ENCODE peak calls at places on chromosome 14, in ten cellular contexts. R is H1, C is HepG2, A is K562, Q is A549, P is ovary, Y is GM12878, X is SK-N-SH, V is tibial nerve, U is stomach. Z is an unnamed sample. For H3K4me1, the result is how much of the 10 kb centered on the place peaks cover.

GRCh38 chr14:87131879-87132278 is 861.1 kb downstream of the GALC start:
- DNase-seq in R (no peak), C (no peak), A (no peak), Q (no peak), P (no peak), Y (no peak), X (no peak), V (no peak), U (no peak), Z (no peak)

GRCh38 chr14:91348861-91349465 is 68.7 kb downstream of the CCDC88C start:
- DNase-seq in R (no peak), C (no peak), A (peak), Q (no peak), P (no peak), Y (no peak), X (no peak), V (no peak), U (no peak), Z (no peak)

GRCh38 chr14:37275963-37276362 is 78.2 kb downstream of the MIPOL1 start:
- DNase-seq in R (no peak), C (no peak), A (no peak), Q (no peak), P (no peak), Y (no peak), X (no peak), V (no peak), U (no peak), Z (no peak)

GRCh38 chr14:47619397-47619796 is 56.0 kb downstream of the MDGA2 start:
- DNase-seq in R (no peak), C (no peak), A (no peak), Q (no peak), P (no peak), Y (no peak), X (no peak), V (no peak), U (no peak), Z (no peak)

GRCh38 chr14:96206461-96206860 is 1.8 kb downstream of the BDKRB2 start:
- DNase-seq in R (no peak), C (no peak), A (no peak), Q (no peak), P (no peak), Y (no peak), X (no peak), V (no peak), U (no peak), Z (no peak)

GRCh38 chr14:39217214-39217879 is 16.4 kb upstream of the MIA2 start:
- DNase-seq in R (no peak), C (no peak), A (no peak), Q (peak), P (no peak), Y (no peak), X (no peak), V (no peak), U (no peak), Z (no peak)

GRCh38 chr14:75812592-75812991 is 151.5 kb downstream of the TTLL5 start:
- DNase-seq in R (no peak), C (no peak), A (no peak), Q (no peak), P (no peak), Y (no peak), X (no peak), V (no peak), U (no peak), Z (no peak)

GRCh38 chr14:90846511-90846910 is 30.3 kb upstream of the TTC7B start:
- DNase-seq in R (no peak), C (no peak), A (no peak), Q (no peak), P (no peak), Y (no peak), X (no peak), V (no peak), U (no peak), Z (no peak)

GRCh38 chr14:103628684-103629502 is at the start of gene KLC1:
- DNase-seq in R (no peak), C (no peak), A (peak), Q (peak), P (peak), Y (no peak), X (peak), V (peak), U (peak), Z (peak)

GRCh38 chr14:75069811-75070145 is 337 bp downstream of the ZC2HC1C start:
- DNase-seq in R (no peak), C (peak), A (no peak), Q (no peak), P (no peak), Y (no peak), X (no peak), V (no peak), U (no peak), Z (no peak)

GRCh38 chr14:106200539-106201310 is 674.3 kb downstream of the TMEM121 start:
- DNase-seq in R (no peak), C (no peak), A (no peak), Q (no peak), P (no peak), Y (no peak), X (no peak), V (no peak), U (no peak), Z (no peak)

GRCh38 chr14:102947321-102948103 is 25.0 kb downstream of the AMN start:
- DNase-seq in R (no peak), C (no peak), A (no peak), Q (no peak), P (no peak), Y (no peak), X (no peak), V (no peak), U (no peak), Z (no peak)

GRCh38 chr14:73239463-73240241 is 2.3 kb downstream of the PAPLN start:
- DNase-seq in R (no peak), C (no peak), A (no peak), Q (no peak), P (peak), Y (no peak), X (peak), V (peak), U (no peak), Z (no peak)

GRCh38 chr14:22814945-22815713 is at the start of gene SLC7A7:
- DNase-seq in R (no peak), C (no peak), A (no peak), Q (peak), P (no peak), Y (no peak), X (no peak), V (no peak), U (no peak), Z (no peak)

GRCh38 chr14:24365600-24366374 is 2.2 kb upstream of the NFATC4 start:
- DNase-seq in R (peak), C (peak), A (no peak), Q (peak), P (peak), Y (peak), X (peak), V (peak), U (peak), Z (peak)

GRCh38 chr14:106605548-106606448 is 1079.4 kb downstream of the TMEM121 start:
- DNase-seq in R (no peak), C (peak), A (peak), Q (peak), P (no peak), Y (peak), X (peak), V (no peak), U (peak), Z (peak)

GRCh38 chr14:91899213-91899612 is 31.9 kb upstream of the TC2N start:
- DNase-seq in R (no peak), C (no peak), A (no peak), Q (peak), P (no peak), Y (no peak), X (no peak), V (no peak), U (peak), Z (no peak)

DNA sequence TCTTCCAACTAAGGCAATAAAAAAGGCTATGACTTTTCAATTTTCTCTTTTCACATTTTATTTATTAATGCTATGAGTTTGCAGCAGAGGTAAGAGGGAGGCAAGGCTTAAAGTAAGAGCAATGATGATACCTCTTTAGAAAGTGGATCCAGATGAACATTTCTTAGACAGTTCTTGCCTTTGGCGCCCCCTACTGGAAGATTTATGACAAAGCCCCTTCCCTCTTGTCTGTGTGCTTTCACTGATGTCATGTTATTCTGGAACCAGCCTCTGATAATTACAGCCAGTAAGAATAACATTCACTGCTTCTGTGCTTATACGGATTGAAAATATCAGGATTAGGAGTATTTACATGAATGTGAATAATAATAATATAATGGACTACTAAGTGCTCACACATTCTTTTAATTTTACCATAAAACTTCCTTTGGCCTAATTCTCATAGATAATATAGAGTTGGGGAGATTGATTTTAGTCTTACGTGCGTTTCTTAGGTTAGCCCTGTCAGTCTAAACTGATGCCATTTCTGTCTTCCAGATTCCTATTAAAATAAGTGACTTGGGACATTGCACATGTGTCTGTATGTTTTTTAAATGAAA is 1929.9 kb upstream of the SEL1L start:
- DNase-seq in R (peak), C (peak), A (peak), Q (peak), P (no peak), Y (no peak), X (peak), V (no peak), U (peak), Z (no peak)
- TF ChIP-seq CTCF in R (peak), C (peak), A (peak), Q (peak), P (no peak), Y (peak), X (peak), V (peak), U (no peak), Z (peak)

GRCh38 chr14:52146504-52146903 is 77.6 kb upstream of the NID2 start:
- DNase-seq in R (no peak), C (no peak), A (no peak), Q (no peak), P (no peak), Y (no peak), X (no peak), V (no peak), U (no peak), Z (no peak)

GRCh38 chr14:52148371-52148770 is 79.5 kb upstream of the NID2 start:
- DNase-seq in R (no peak), C (no peak), A (no peak), Q (no peak), P (no peak), Y (no peak), X (no peak), V (no peak), U (no peak), Z (no peak)

GRCh38 chr14:52142504-52142903 is 73.6 kb upstream of the NID2 start:
- DNase-seq in R (no peak), C (no peak), A (no peak), Q (no peak), P (peak), Y (no peak), X (no peak), V (no peak), U (no peak), Z (no peak)
- TF ChIP-seq EP300 in R (no peak), C (no peak), A (no peak), Q (no peak), P (no peak), Y (no peak), X (no peak), V (no peak), U (no peak), Z (no peak)

GRCh38 chr14:68548194-68549056 is 244.4 kb downstream of the ZFP36L1 start:
- DNase-seq in R (no peak), C (no peak), A (no peak), Q (peak), P (peak), Y (no peak), X (peak), V (peak), U (peak), Z (peak)
- H3K4me1 ChIP-seq in R (under half), C (under half), A (under half), Q (half or more), P (under half), Y (under half), X (under half), V (half or more), U (half or more), Z (half or more)

GRCh38 chr14:77603654-77604270 is 12.7 kb downstream of the SPTLC2 start:
- DNase-seq in R (no peak), C (peak), A (peak), Q (peak), P (no peak), Y (no peak), X (peak), V (no peak), U (no peak), Z (no peak)
- TF ChIP-seq CTCF in R (no peak), C (peak), A (peak), Q (peak), P (no peak), Y (peak), X (peak), V (no peak), U (no peak), Z (no peak)

GRCh38 chr14:95134304-95134933 is 22.9 kb downstream of the DICER1 start:
- DNase-seq in R (no peak), C (no peak), A (no peak), Q (no peak), P (no peak), Y (no peak), X (no peak), V (no peak), U (no peak), Z (no peak)
- TF ChIP-seq EP300 in R (no peak), C (no peak), A (no peak), Q (no peak), P (no peak), Y (no peak), X (no peak), V (no peak), U (no peak), Z (no peak)

GRCh38 chr14:77007975-77008421 is 20.5 kb downstream of the IRF2BPL start:
- DNase-seq in R (no peak), C (no peak), A (no peak), Q (no peak), P (no peak), Y (no peak), X (no peak), V (no peak), U (peak), Z (no peak)

GRCh38 chr14:77009014-77009413 is 19.5 kb downstream of the IRF2BPL start:
- DNase-seq in R (no peak), C (no peak), A (no peak), Q (no peak), P (no peak), Y (no peak), X (no peak), V (no peak), U (no peak), Z (no peak)

GRCh38 chr14:77007339-77007974 is 21.1 kb downstream of the IRF2BPL start:
- DNase-seq in R (no peak), C (no peak), A (no peak), Q (no peak), P (no peak), Y (no peak), X (no peak), V (no peak), U (no peak), Z (no peak)

GRCh38 chr14:77006127-77006526 is 22.4 kb downstream of the IRF2BPL start:
- DNase-seq in R (no peak), C (no peak), A (no peak), Q (no peak), P (no peak), Y (no peak), X (no peak), V (no peak), U (no peak), Z (no peak)

GRCh38 chr14:77008541-77008940 is 20.0 kb downstream of the IRF2BPL start:
- DNase-seq in R (no peak), C (no peak), A (no peak), Q (no peak), P (no peak), Y (no peak), X (no peak), V (no peak), U (no peak), Z (no peak)
- H3K4me1 ChIP-seq in R (under half), C (half or more), A (under half), Q (under half), P (under half), Y (under half), X (under half), V (under half), U (half or more), Z (under half)

GRCh38 chr14:67331368-67332125 is 28.1 kb downstream of the ATP6V1D start:
- DNase-seq in R (no peak), C (no peak), A (no peak), Q (no peak), P (no peak), Y (no peak), X (no peak), V (no peak), U (no peak), Z (no peak)

GRCh38 chr14:67332468-67332867 is 27.1 kb downstream of the ATP6V1D start:
- DNase-seq in R (no peak), C (no peak), A (no peak), Q (no peak), P (no peak), Y (no peak), X (no peak), V (no peak), U (no peak), Z (no peak)

DNA sequence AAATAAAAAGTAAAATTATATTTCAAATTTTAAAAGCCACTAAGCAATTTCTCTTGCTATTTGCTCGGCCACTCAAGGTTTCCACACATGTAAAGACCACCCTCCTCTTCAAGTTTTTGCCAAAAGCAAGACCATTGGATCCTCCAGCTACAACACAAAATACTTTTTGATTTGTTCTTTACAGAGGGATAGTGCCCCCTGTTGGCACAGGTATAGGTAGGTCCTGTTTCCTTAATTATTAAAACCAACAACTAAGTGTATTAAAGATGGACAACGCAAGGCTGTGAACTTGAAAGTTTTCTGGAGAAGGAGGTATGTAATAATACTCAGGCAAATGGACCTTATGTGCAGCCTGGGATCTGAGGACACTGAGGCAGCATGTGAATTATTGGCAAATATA is 23.8 kb downstream of the ATP6V1D start:
- DNase-seq in R (no peak), C (peak), A (peak), Q (peak), P (no peak), Y (no peak), X (peak), V (no peak), U (no peak), Z (no peak)
- TF ChIP-seq CTCF in R (peak), C (peak), A (peak), Q (peak), P (no peak), Y (peak), X (peak), V (no peak), U (no peak), Z (no peak)

DNA sequence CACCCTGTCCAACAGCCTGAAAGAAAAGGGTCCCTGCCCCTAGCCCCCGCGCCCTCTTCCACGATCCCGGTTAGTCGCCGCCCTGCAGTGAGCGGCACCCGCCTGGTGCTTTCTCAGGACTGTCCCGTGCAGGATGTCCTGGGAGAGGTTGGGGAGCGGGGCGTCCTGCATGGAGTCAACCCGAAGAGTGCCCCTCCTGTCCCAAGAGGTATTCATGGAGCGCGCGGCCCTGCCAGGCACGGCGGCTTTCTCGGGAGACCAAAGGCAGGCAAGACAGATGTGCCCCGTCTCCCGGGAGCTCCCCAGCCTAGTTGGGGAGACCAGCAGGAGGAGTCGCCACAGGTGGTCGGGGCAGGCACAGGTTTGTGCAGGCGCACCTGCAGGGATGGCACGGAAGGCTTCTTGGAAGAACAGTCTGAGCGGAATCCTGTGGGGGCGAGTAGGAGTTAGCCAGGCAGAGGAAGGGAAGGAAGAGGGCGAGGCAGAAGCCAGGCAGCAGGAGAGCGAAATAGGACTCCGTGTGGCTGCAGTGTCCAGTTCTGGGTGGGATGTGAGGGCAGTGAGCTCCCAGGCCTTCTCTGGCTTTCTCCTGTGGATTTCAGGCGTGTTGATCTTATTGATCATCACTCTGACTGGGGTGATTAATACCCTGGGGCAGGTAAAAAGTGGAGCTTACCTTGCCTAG is 723 bp downstream of the SIVA1 start:
- DNase-seq in R (no peak), C (no peak), A (no peak), Q (no peak), P (no peak), Y (no peak), X (no peak), V (no peak), U (no peak), Z (no peak)
- TF ChIP-seq EP300 in R (no peak), C (no peak), A (no peak), Q (no peak), P (no peak), Y (no peak), X (no peak), V (no peak), U (no peak), Z (no peak)

GRCh38 chr14:33567003-33567735 is 383.7 kb downstream of the EGLN3 start:
- DNase-seq in R (no peak), C (peak), A (no peak), Q (no peak), P (no peak), Y (no peak), X (no peak), V (no peak), U (no peak), Z (no peak)
- H3K4me1 ChIP-seq in R (under half), C (under half), A (under half), Q (under half), P (under half), Y (under half), X (under half), V (under half), U (under half), Z (under half)

GRCh38 chr14:70045715-70046535 is 142.8 kb downstream of the SLC8A3 start:
- DNase-seq in R (peak), C (peak), A (peak), Q (peak), P (no peak), Y (no peak), X (peak), V (no peak), U (peak), Z (no peak)
- TF ChIP-seq CTCF in R (peak), C (peak), A (peak), Q (peak), P (no peak), Y (peak), X (peak), V (peak), U (peak), Z (peak)